ENCODE peak calls at places on chromosomes 4 and X, in ten cellular contexts. One of them, this sample, is unnamed.

GRCh38 chr4:138192113-138192512 is 50.0 kb downstream of the SLC7A11 start:
- DNase-seq in head of caudate nucleus: no peak
- DNase-seq in A549: peak
- DNase-seq in HTR-8/SVneo: peak
- DNase-seq in activated CD4-positive, alpha-beta memory T cell treated with anti-CD3 and anti-CD28 coated beads, Interleukin-2, amount 10 ng/mL, durations not matched to agents 7 days and 5 days: no peak
- DNase-seq in T-helper 1 cell: no peak
- DNase-seq in CD8-positive, alpha-beta T cell: no peak
- DNase-seq in right atrium auricular region: no peak
- DNase-seq in heart right ventricle: no peak
- DNase-seq in lung: no peak
- DNase-seq in this sample: no peak

GRCh38 chr4:156962551-156962974 is 9.0 kb downstream of the PDGFC start:
- DNase-seq in head of caudate nucleus: no peak
- DNase-seq in A549: no peak
- DNase-seq in HTR-8/SVneo: no peak
- DNase-seq in activated CD4-positive, alpha-beta memory T cell treated with anti-CD3 and anti-CD28 coated beads, Interleukin-2, amount 10 ng/mL, durations not matched to agents 7 days and 5 days: no peak
- DNase-seq in T-helper 1 cell: no peak
- DNase-seq in CD8-positive, alpha-beta T cell: no peak
- DNase-seq in right atrium auricular region: no peak
- DNase-seq in heart right ventricle: no peak
- DNase-seq in lung: no peak
- DNase-seq in this sample: no peak

GRCh38 chr4:2285665-2286381 is 23.9 kb upstream of the MXD4 start:
- DNase-seq in head of caudate nucleus: no peak
- DNase-seq in A549: no peak
- DNase-seq in HTR-8/SVneo: no peak
- DNase-seq in activated CD4-positive, alpha-beta memory T cell treated with anti-CD3 and anti-CD28 coated beads, Interleukin-2, amount 10 ng/mL, durations not matched to agents 7 days and 5 days: no peak
- DNase-seq in T-helper 1 cell: no peak
- DNase-seq in CD8-positive, alpha-beta T cell: no peak
- DNase-seq in right atrium auricular region: no peak
- DNase-seq in heart right ventricle: no peak
- DNase-seq in lung: no peak
- DNase-seq in this sample: no peak

GRCh38 chr4:73055241-73055897 is 14.1 kb downstream of the COX18 start:
- DNase-seq in head of caudate nucleus: no peak
- DNase-seq in A549: no peak
- DNase-seq in HTR-8/SVneo: no peak
- DNase-seq in activated CD4-positive, alpha-beta memory T cell treated with anti-CD3 and anti-CD28 coated beads, Interleukin-2, amount 10 ng/mL, durations not matched to agents 7 days and 5 days: no peak
- DNase-seq in T-helper 1 cell: no peak
- DNase-seq in CD8-positive, alpha-beta T cell: no peak
- DNase-seq in right atrium auricular region: no peak
- DNase-seq in heart right ventricle: no peak
- DNase-seq in lung: no peak
- DNase-seq in this sample: no peak

GRCh38 chrX:112048707-112049106 is 33.9 kb downstream of the TRPC5 start:
- DNase-seq in head of caudate nucleus: no peak
- DNase-seq in A549: no peak
- DNase-seq in HTR-8/SVneo: no peak
- DNase-seq in activated CD4-positive, alpha-beta memory T cell treated with anti-CD3 and anti-CD28 coated beads, Interleukin-2, amount 10 ng/mL, durations not matched to agents 7 days and 5 days: no peak
- DNase-seq in T-helper 1 cell: no peak
- DNase-seq in CD8-positive, alpha-beta T cell: no peak
- DNase-seq in right atrium auricular region: no peak
- DNase-seq in heart right ventricle: no peak
- DNase-seq in lung: no peak
- DNase-seq in this sample: no peak

GRCh38 chr4:10013722-10014121 is 7.6 kb downstream of the SLC2A9 start:
- DNase-seq in head of caudate nucleus: no peak
- DNase-seq in A549: peak
- DNase-seq in HTR-8/SVneo: no peak
- DNase-seq in activated CD4-positive, alpha-beta memory T cell treated with anti-CD3 and anti-CD28 coated beads, Interleukin-2, amount 10 ng/mL, durations not matched to agents 7 days and 5 days: peak
- DNase-seq in T-helper 1 cell: no peak
- DNase-seq in CD8-positive, alpha-beta T cell: no peak
- DNase-seq in right atrium auricular region: no peak
- DNase-seq in heart right ventricle: peak
- DNase-seq in lung: peak
- DNase-seq in this sample: no peak

GRCh38 chr4:88818650-88819470 is 121.2 kb upstream of the NAP1L5 start:
- DNase-seq in head of caudate nucleus: peak
- DNase-seq in A549: peak
- DNase-seq in HTR-8/SVneo: peak
- DNase-seq in activated CD4-positive, alpha-beta memory T cell treated with anti-CD3 and anti-CD28 coated beads, Interleukin-2, amount 10 ng/mL, durations not matched to agents 7 days and 5 days: peak
- DNase-seq in T-helper 1 cell: peak
- DNase-seq in CD8-positive, alpha-beta T cell: peak
- DNase-seq in right atrium auricular region: no peak
- DNase-seq in heart right ventricle: no peak
- DNase-seq in lung: peak
- DNase-seq in this sample: peak

GRCh38 chr4:20251061-20251795 is 477 bp upstream of the SLIT2 start:
- DNase-seq in head of caudate nucleus: no peak
- DNase-seq in A549: no peak
- DNase-seq in HTR-8/SVneo: no peak
- DNase-seq in activated CD4-positive, alpha-beta memory T cell treated with anti-CD3 and anti-CD28 coated beads, Interleukin-2, amount 10 ng/mL, durations not matched to agents 7 days and 5 days: no peak
- DNase-seq in T-helper 1 cell: no peak
- DNase-seq in CD8-positive, alpha-beta T cell: no peak
- DNase-seq in right atrium auricular region: no peak
- DNase-seq in heart right ventricle: no peak
- DNase-seq in lung: no peak
- DNase-seq in this sample: no peak

GRCh38 chr4:72712997-72713396 is 144.0 kb upstream of the ADAMTS3 start:
- DNase-seq in head of caudate nucleus: no peak
- DNase-seq in A549: no peak
- DNase-seq in HTR-8/SVneo: no peak
- DNase-seq in activated CD4-positive, alpha-beta memory T cell treated with anti-CD3 and anti-CD28 coated beads, Interleukin-2, amount 10 ng/mL, durations not matched to agents 7 days and 5 days: no peak
- DNase-seq in T-helper 1 cell: no peak
- DNase-seq in CD8-positive, alpha-beta T cell: no peak
- DNase-seq in right atrium auricular region: no peak
- DNase-seq in heart right ventricle: no peak
- DNase-seq in lung: no peak
- DNase-seq in this sample: no peak

GRCh38 chrX:74133156-74133796 is 170.7 kb upstream of the ZCCHC13 start:
- DNase-seq in head of caudate nucleus: no peak
- DNase-seq in A549: peak
- DNase-seq in HTR-8/SVneo: peak
- DNase-seq in activated CD4-positive, alpha-beta memory T cell treated with anti-CD3 and anti-CD28 coated beads, Interleukin-2, amount 10 ng/mL, durations not matched to agents 7 days and 5 days: no peak
- DNase-seq in T-helper 1 cell: no peak
- DNase-seq in CD8-positive, alpha-beta T cell: no peak
- DNase-seq in right atrium auricular region: no peak
- DNase-seq in heart right ventricle: no peak
- DNase-seq in lung: no peak
- DNase-seq in this sample: no peak

GRCh38 chr4:86181585-86181984 is 178.3 kb downstream of the MAPK10 start:
- DNase-seq in head of caudate nucleus: no peak
- DNase-seq in A549: peak
- DNase-seq in HTR-8/SVneo: peak
- DNase-seq in activated CD4-positive, alpha-beta memory T cell treated with anti-CD3 and anti-CD28 coated beads, Interleukin-2, amount 10 ng/mL, durations not matched to agents 7 days and 5 days: no peak
- DNase-seq in T-helper 1 cell: no peak
- DNase-seq in CD8-positive, alpha-beta T cell: no peak
- DNase-seq in right atrium auricular region: no peak
- DNase-seq in heart right ventricle: no peak
- DNase-seq in lung: no peak
- DNase-seq in this sample: no peak

GRCh38 chrX:2588049-2588448 is 87.3 kb upstream of the DHRSX start:
- DNase-seq in head of caudate nucleus: no peak
- DNase-seq in A549: no peak
- DNase-seq in HTR-8/SVneo: no peak
- DNase-seq in activated CD4-positive, alpha-beta memory T cell treated with anti-CD3 and anti-CD28 coated beads, Interleukin-2, amount 10 ng/mL, durations not matched to agents 7 days and 5 days: no peak
- DNase-seq in T-helper 1 cell: no peak
- DNase-seq in CD8-positive, alpha-beta T cell: no peak
- DNase-seq in right atrium auricular region: no peak
- DNase-seq in heart right ventricle: no peak
- DNase-seq in lung: no peak
- DNase-seq in this sample: no peak

GRCh38 chrX:32572644-32573043 is 638.7 kb downstream of the DMD start:
- DNase-seq in head of caudate nucleus: no peak
- DNase-seq in A549: no peak
- DNase-seq in HTR-8/SVneo: no peak
- DNase-seq in activated CD4-positive, alpha-beta memory T cell treated with anti-CD3 and anti-CD28 coated beads, Interleukin-2, amount 10 ng/mL, durations not matched to agents 7 days and 5 days: no peak
- DNase-seq in T-helper 1 cell: no peak
- DNase-seq in CD8-positive, alpha-beta T cell: no peak
- DNase-seq in right atrium auricular region: no peak
- DNase-seq in heart right ventricle: no peak
- DNase-seq in lung: no peak
- DNase-seq in this sample: no peak

GRCh38 chr4:161799687-161800086 is 364.1 kb downstream of the FSTL5 start:
- DNase-seq in head of caudate nucleus: no peak
- DNase-seq in A549: peak
- DNase-seq in HTR-8/SVneo: no peak
- DNase-seq in activated CD4-positive, alpha-beta memory T cell treated with anti-CD3 and anti-CD28 coated beads, Interleukin-2, amount 10 ng/mL, durations not matched to agents 7 days and 5 days: no peak
- DNase-seq in T-helper 1 cell: no peak
- DNase-seq in CD8-positive, alpha-beta T cell: no peak
- DNase-seq in right atrium auricular region: no peak
- DNase-seq in heart right ventricle: no peak
- DNase-seq in lung: no peak
- DNase-seq in this sample: no peak

GRCh38 chr4:54746228-54746627 is 88.5 kb downstream of the KIT start:
- DNase-seq in head of caudate nucleus: no peak
- DNase-seq in A549: no peak
- DNase-seq in HTR-8/SVneo: no peak
- DNase-seq in activated CD4-positive, alpha-beta memory T cell treated with anti-CD3 and anti-CD28 coated beads, Interleukin-2, amount 10 ng/mL, durations not matched to agents 7 days and 5 days: peak
- DNase-seq in T-helper 1 cell: no peak
- DNase-seq in CD8-positive, alpha-beta T cell: no peak
- DNase-seq in right atrium auricular region: no peak
- DNase-seq in heart right ventricle: no peak
- DNase-seq in lung: no peak
- DNase-seq in this sample: no peak

GRCh38 chr4:53981066-53981465 is 83.3 kb downstream of the CHIC2 start:
- DNase-seq in head of caudate nucleus: no peak
- DNase-seq in A549: no peak
- DNase-seq in HTR-8/SVneo: no peak
- DNase-seq in activated CD4-positive, alpha-beta memory T cell treated with anti-CD3 and anti-CD28 coated beads, Interleukin-2, amount 10 ng/mL, durations not matched to agents 7 days and 5 days: no peak
- DNase-seq in T-helper 1 cell: no peak
- DNase-seq in CD8-positive, alpha-beta T cell: no peak
- DNase-seq in right atrium auricular region: no peak
- DNase-seq in heart right ventricle: no peak
- DNase-seq in lung: no peak
- DNase-seq in this sample: no peak

GRCh38 chr4:105243446-105243845 is 96.8 kb downstream of the TET2 start:
- DNase-seq in head of caudate nucleus: no peak
- DNase-seq in A549: no peak
- DNase-seq in HTR-8/SVneo: no peak
- DNase-seq in activated CD4-positive, alpha-beta memory T cell treated with anti-CD3 and anti-CD28 coated beads, Interleukin-2, amount 10 ng/mL, durations not matched to agents 7 days and 5 days: no peak
- DNase-seq in T-helper 1 cell: no peak
- DNase-seq in CD8-positive, alpha-beta T cell: no peak
- DNase-seq in right atrium auricular region: no peak
- DNase-seq in heart right ventricle: no peak
- DNase-seq in lung: no peak
- DNase-seq in this sample: no peak

GRCh38 chrX:95056901-95057300 is 1382.9 kb downstream of the FAM133A start:
- DNase-seq in head of caudate nucleus: no peak
- DNase-seq in A549: peak
- DNase-seq in HTR-8/SVneo: no peak
- DNase-seq in activated CD4-positive, alpha-beta memory T cell treated with anti-CD3 and anti-CD28 coated beads, Interleukin-2, amount 10 ng/mL, durations not matched to agents 7 days and 5 days: no peak
- DNase-seq in T-helper 1 cell: no peak
- DNase-seq in CD8-positive, alpha-beta T cell: no peak
- DNase-seq in right atrium auricular region: no peak
- DNase-seq in heart right ventricle: no peak
- DNase-seq in lung: no peak
- DNase-seq in this sample: no peak

GRCh38 chrX:123830309-123830708 is 29.5 kb upstream of the XIAP start:
- DNase-seq in head of caudate nucleus: peak
- DNase-seq in A549: peak
- DNase-seq in HTR-8/SVneo: no peak
- DNase-seq in activated CD4-positive, alpha-beta memory T cell treated with anti-CD3 and anti-CD28 coated beads, Interleukin-2, amount 10 ng/mL, durations not matched to agents 7 days and 5 days: no peak
- DNase-seq in T-helper 1 cell: no peak
- DNase-seq in CD8-positive, alpha-beta T cell: no peak
- DNase-seq in right atrium auricular region: no peak
- DNase-seq in heart right ventricle: no peak
- DNase-seq in lung: peak
- DNase-seq in this sample: no peak

GRCh38 chr4:73573794-73574528 is 46.3 kb downstream of the RASSF6 start:
- DNase-seq in head of caudate nucleus: peak
- DNase-seq in A549: peak
- DNase-seq in HTR-8/SVneo: peak
- DNase-seq in activated CD4-positive, alpha-beta memory T cell treated with anti-CD3 and anti-CD28 coated beads, Interleukin-2, amount 10 ng/mL, durations not matched to agents 7 days and 5 days: peak
- DNase-seq in T-helper 1 cell: no peak
- DNase-seq in CD8-positive, alpha-beta T cell: no peak
- DNase-seq in right atrium auricular region: peak
- DNase-seq in heart right ventricle: no peak
- DNase-seq in lung: peak
- DNase-seq in this sample: no peak

This sample was measured in gastrocnemius medialis.